ENCODE peak calls at places on chromosomes 7 and 10, in eight cellular contexts. H is body of pancreas; Z is upper lobe of right lung; J is testis; O is Calu3; N is CD8-positive, alpha-beta T cell; T is CD4-positive, alpha-beta T cell; F is IMR-90. E is an unnamed sample.

GRCh38 chr7:19248681-19249080 is 103.5 kb upstream of the FERD3L start:
- DNase-seq in N (no peak), F (peak), O (no peak), Z (no peak), H (no peak), J (no peak), T (no peak), E (no peak)

GRCh38 chr7:5367661-5368060 is 56.0 kb downstream of the TNRC18 start:
- DNase-seq in J (peak), F (no peak), O (no peak), T (no peak), Z (no peak), N (no peak), H (no peak), E (no peak)

GRCh38 chr10:49419005-49419404 is 23.1 kb upstream of the DRGX start:
- DNase-seq in J (no peak), O (peak), T (no peak), F (no peak), N (no peak), H (peak), Z (no peak), E (no peak)

GRCh38 chr10:97321032-97321806 is 2.1 kb downstream of the FRAT1 start:
- DNase-seq in O (no peak), F (no peak), J (peak), N (no peak), T (no peak), H (peak), Z (peak), E (no peak)

GRCh38 chr10:130900441-130901160 is 410.9 kb downstream of the TCERG1L start:
- DNase-seq in F (no peak), J (no peak), O (no peak), T (no peak), Z (no peak), H (no peak), N (no peak), E (no peak)

GRCh38 chr7:151804756-151805503 is 72.0 kb downstream of the PRKAG2 start:
- DNase-seq in O (no peak), Z (peak), F (no peak), N (no peak), T (no peak), J (no peak), H (no peak), E (no peak)

GRCh38 chr7:134792968-134793367 is 13.5 kb downstream of the CALD1 start:
- DNase-seq in N (no peak), T (no peak), F (peak), Z (no peak), O (no peak), J (no peak), H (peak), E (no peak)

GRCh38 chr10:99656199-99657064 is 2.9 kb upstream of the ENTPD7 start:
- DNase-seq in N (no peak), F (no peak), Z (no peak), O (no peak), H (no peak), T (no peak), J (no peak), E (no peak)

GRCh38 chr10:49052069-49052468 is 63.3 kb downstream of the VSTM4 start:
- DNase-seq in N (no peak), Z (no peak), O (no peak), T (no peak), H (no peak), F (no peak), J (no peak), E (no peak)

GRCh38 chr10:59047180-59047579 is 129.3 kb upstream of the PHYHIPL start:
- DNase-seq in Z (no peak), O (no peak), N (no peak), J (no peak), H (peak), T (no peak), F (no peak), E (no peak)

GRCh38 chr10:13787015-13787421 is 200.3 kb downstream of the PRPF18 start:
- DNase-seq in N (peak), J (no peak), T (peak), F (peak), Z (no peak), O (no peak), H (no peak), E (peak)

GRCh38 chr10:121684276-121684675 is 86.0 kb upstream of the FGFR2 start:
- DNase-seq in H (no peak), N (no peak), Z (no peak), F (no peak), O (no peak), T (no peak), J (no peak), E (no peak)

GRCh38 chr7:12067156-12067831 is 143.8 kb upstream of the TMEM106B start:
- DNase-seq in J (peak), Z (no peak), T (peak), F (peak), N (peak), O (peak), H (peak), E (peak)

GRCh38 chr7:34430456-34430855 is 227.6 kb upstream of the NPSR1 start:
- DNase-seq in F (peak), N (no peak), H (no peak), Z (no peak), O (peak), J (peak), T (no peak), E (peak)

DNA sequence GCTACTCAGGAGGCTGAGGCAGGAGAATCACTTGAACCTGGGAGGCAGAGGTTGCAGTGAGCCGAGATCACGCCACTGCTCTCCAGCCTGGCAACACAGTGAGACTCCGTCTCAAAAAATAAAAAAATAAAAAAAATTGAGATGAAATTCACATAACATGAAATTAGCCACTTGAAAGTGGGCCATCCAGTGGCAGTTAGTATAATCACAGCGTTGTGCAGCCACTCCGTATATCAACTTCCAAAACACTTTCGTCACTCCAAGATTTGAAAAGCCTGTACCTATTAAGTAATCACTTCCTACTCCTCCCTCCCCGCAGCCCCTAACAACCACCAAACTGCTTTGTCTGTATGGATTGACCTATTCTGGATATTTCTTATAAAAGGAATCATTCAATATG is 20.7 kb upstream of the CACUL1 start:
- DNase-seq in O (no peak), Z (no peak), F (no peak), T (no peak), N (no peak), H (no peak), J (no peak), E (no peak)
- TF ChIP-seq CTCF in O (no peak), Z (peak), F (peak), T (no peak), N (no peak), H (no peak), J (no peak), E (peak)

DNA sequence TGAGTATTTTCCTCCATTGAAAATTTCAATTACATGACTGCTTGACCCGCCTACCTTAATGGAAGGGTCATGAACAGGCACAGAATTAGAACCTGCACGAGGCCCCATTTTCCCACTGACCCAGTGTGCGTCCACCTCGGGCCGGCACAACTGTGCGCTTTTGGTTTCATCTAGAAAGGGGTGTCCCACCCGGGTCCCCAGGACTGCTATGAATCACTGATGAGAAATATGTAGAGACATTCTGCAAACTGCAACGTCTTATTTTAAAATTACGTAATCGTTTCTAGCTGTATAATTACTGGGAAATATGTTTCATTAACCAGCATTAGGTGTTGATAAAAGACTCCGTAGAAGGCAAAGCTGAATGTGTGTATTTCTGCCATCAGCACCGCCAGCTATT is 562.0 kb downstream of the DNAJB6 start:
- DNase-seq in O (no peak), H (no peak), N (no peak), J (no peak), T (no peak), F (no peak), Z (no peak), E (no peak)
- TF ChIP-seq CTCF in O (no peak), H (no peak), N (no peak), J (no peak), T (no peak), F (no peak), Z (no peak), E (no peak)

GRCh38 chr7:66557214-66558200 is 71.2 kb upstream of the KCTD7 start:
- DNase-seq in J (peak), H (peak), Z (peak), T (peak), F (peak), O (peak), N (peak), E (peak)

GRCh38 chr7:66558201-66558641 is 70.5 kb upstream of the KCTD7 start:
- DNase-seq in O (no peak), N (no peak), F (no peak), Z (no peak), T (no peak), H (no peak), J (no peak), E (no peak)

GRCh38 chr7:66556177-66556548 is 72.5 kb upstream of the KCTD7 start:
- DNase-seq in O (no peak), T (no peak), F (no peak), Z (no peak), J (no peak), N (no peak), H (no peak), E (peak)

GRCh38 chr7:66556549-66557213 is 72.0 kb upstream of the KCTD7 start:
- DNase-seq in H (no peak), J (no peak), N (no peak), T (no peak), F (no peak), O (no peak), Z (peak), E (peak)

GRCh38 chr7:66558660-66559465 is 69.8 kb upstream of the KCTD7 start:
- DNase-seq in O (no peak), H (no peak), Z (no peak), N (no peak), T (no peak), J (no peak), F (no peak), E (no peak)
- TF ChIP-seq CTCF in O (no peak), H (no peak), Z (no peak), N (no peak), T (no peak), J (no peak), F (no peak), E (no peak)

DNA sequence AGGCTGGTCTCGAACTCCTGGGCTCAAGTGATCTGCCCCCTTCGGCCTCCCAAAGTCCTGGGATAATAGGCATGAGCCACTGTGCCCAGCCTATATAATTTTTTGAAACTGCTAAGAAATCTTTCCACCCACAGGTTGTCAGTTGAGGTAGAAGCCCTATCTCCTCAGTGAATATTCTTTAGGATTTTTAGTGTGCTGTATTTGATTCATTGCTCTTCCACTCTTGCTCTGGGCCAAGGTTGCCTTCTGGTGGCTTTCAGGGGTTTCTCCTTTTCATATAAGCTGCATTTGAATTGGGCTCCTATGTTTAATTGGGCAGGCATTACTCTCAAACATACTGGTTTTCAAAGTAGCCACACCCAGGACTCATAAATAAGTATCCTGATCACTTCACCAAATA is 931.2 kb downstream of the GATA3 start:
- DNase-seq in T (no peak), Z (no peak), N (no peak), J (no peak), F (no peak), O (no peak), H (no peak), E (no peak)
- TF ChIP-seq CTCF in T (no peak), Z (no peak), N (no peak), J (no peak), F (no peak), O (no peak), H (no peak), E (no peak)

GRCh38 chr7:64687249-64687648 is 21.3 kb downstream of the ZNF107 start:
- DNase-seq in J (no peak), H (no peak), T (no peak), O (no peak), F (no peak), Z (no peak), N (no peak), E (no peak)

GRCh38 chr7:64685741-64686140 is 19.8 kb downstream of the ZNF107 start:
- DNase-seq in J (no peak), Z (no peak), F (no peak), O (no peak), N (no peak), H (no peak), T (no peak), E (no peak)

GRCh38 chr7:64686493-64687184 is 20.7 kb downstream of the ZNF107 start:
- DNase-seq in F (no peak), H (no peak), N (no peak), Z (no peak), T (no peak), J (no peak), O (no peak), E (no peak)

GRCh38 chr7:64685091-64685490 is 19.2 kb downstream of the ZNF107 start:
- DNase-seq in H (no peak), F (no peak), J (no peak), N (no peak), Z (no peak), O (no peak), T (no peak), E (no peak)
- TF ChIP-seq CTCF in H (no peak), F (no peak), J (no peak), N (no peak), Z (no peak), O (no peak), T (no peak), E (no peak)

GRCh38 chr10:106930751-106931150 is 233.8 kb downstream of the SORCS1 start:
- DNase-seq in O (no peak), F (no peak), J (no peak), Z (no peak), T (no peak), N (no peak), H (no peak), E (no peak)

GRCh38 chr10:106938448-106939014 is 226.0 kb downstream of the SORCS1 start:
- DNase-seq in T (no peak), O (no peak), Z (no peak), J (no peak), H (peak), N (no peak), F (no peak), E (no peak)

GRCh38 chr10:106931853-106932249 is 232.7 kb downstream of the SORCS1 start:
- DNase-seq in T (no peak), H (no peak), O (no peak), N (no peak), F (no peak), Z (no peak), J (no peak), E (no peak)

GRCh38 chr10:106931159-106931852 is 233.2 kb downstream of the SORCS1 start:
- DNase-seq in O (no peak), T (no peak), H (peak), F (no peak), J (no peak), Z (no peak), N (no peak), E (peak)

GRCh38 chr10:106935978-106936451 is 228.5 kb downstream of the SORCS1 start:
- DNase-seq in J (no peak), N (no peak), T (no peak), O (no peak), H (peak), F (no peak), Z (no peak), E (peak)
- TF ChIP-seq CTCF in J (no peak), N (no peak), T (no peak), O (no peak), H (no peak), F (no peak), Z (no peak), E (no peak)

DNA sequence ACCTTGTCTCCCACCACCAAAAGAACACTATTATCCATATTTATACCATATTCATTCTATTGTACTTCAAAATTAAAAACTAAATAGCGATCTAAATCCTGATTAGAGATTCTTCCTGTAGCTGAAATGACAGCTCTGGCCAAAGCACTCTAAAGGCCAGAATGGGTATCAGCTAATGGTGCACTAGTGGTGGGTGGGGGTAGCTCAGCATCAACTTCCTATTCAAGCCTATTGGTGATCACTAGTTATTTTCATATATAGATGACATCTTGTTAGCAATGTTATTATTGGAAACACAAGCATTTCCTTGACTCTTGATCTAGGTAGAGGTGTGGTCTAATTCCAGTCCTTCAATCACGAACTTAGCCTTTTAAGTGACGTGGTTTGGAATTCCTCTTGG is 43.6 kb downstream of the TET1 start:
- DNase-seq in J (no peak), T (no peak), Z (no peak), O (no peak), F (no peak), N (no peak), H (no peak), E (no peak)
- TF ChIP-seq CTCF in J (no peak), T (no peak), Z (no peak), O (no peak), F (no peak), N (no peak), H (no peak), E (no peak)

GRCh38 chr10:43316988-43317387 is 50.1 kb upstream of the RASGEF1A start:
- DNase-seq in Z (peak), N (no peak), H (no peak), T (no peak), J (no peak), O (no peak), F (no peak), E (no peak)
- TF ChIP-seq CTCF in Z (no peak), N (no peak), H (no peak), T (no peak), J (no peak), O (no peak), F (no peak), E (no peak)

E was measured in GM13977.